ENCODE peak calls at places on chromosomes 7 and 10, in four cellular contexts. Y is neural progenitor cell, V is A549, W is IMR-90. L is an unnamed sample.
A peak's percentile ranks its signal among the peaks of the same experiment; 100 is the strongest.

GRCh38 chr7:45479781-45480180 is 94.4 kb upstream of the ADCY1 start:
- DNase-seq in V (no peak), W (no peak), Y (no peak), L (no peak)

GRCh38 chr7:150465414-150465813 is 15.0 kb downstream of the GIMAP8 start:
- DNase-seq in V (no peak), Y (no peak), W (no peak), L (peak; percentile 29)

GRCh38 chr10:33950216-33950615 is 615.7 kb upstream of the NRP1 start:
- DNase-seq in V (no peak), Y (no peak), W (no peak), L (no peak)

GRCh38 chr10:24374134-24374915 is 165.4 kb downstream of the KIAA1217 start:
- DNase-seq in V (no peak), Y (no peak), W (peak; percentile 79), L (no peak)

GRCh38 chr10:132212816-132213215 is 26.1 kb downstream of the DPYSL4 start:
- DNase-seq in W (no peak), V (no peak), Y (no peak), L (no peak)

GRCh38 chr10:110353244-110354119 is 48.8 kb upstream of the SMNDC1 start:
- DNase-seq in Y (peak; percentile 31), V (peak; percentile 44), W (peak; percentile 99), L (peak; percentile 85)

GRCh38 chr10:93071674-93072224 is 1.9 kb upstream of the CYP26A1 start:
- DNase-seq in Y (peak; percentile 90), W (no peak), V (no peak), L (peak; percentile 64)

GRCh38 chr7:27689045-27689877 is 26.6 kb upstream of the HIBADH start:
- DNase-seq in W (peak; percentile 31), Y (peak; percentile 65), V (no peak), L (peak; percentile 67)

GRCh38 chr7:149714910-149715471 is 58.4 kb downstream of the ZNF467 start:
- DNase-seq in Y (no peak), W (peak; percentile 9), V (no peak), L (peak; percentile 5)

GRCh38 chr7:34430456-34430855 is 227.6 kb upstream of the NPSR1 start:
- DNase-seq in V (peak; percentile 42), W (peak; percentile 44), Y (peak; percentile 20), L (peak; percentile 45)

GRCh38 chr7:128098629-128099028 is 67.4 kb upstream of the LRRC4 start:
- DNase-seq in V (no peak), W (no peak), Y (no peak), L (no peak)

GRCh38 chr7:89029864-89030263 is 234.3 kb upstream of the TEX47 start:
- DNase-seq in V (no peak), W (no peak), Y (no peak), L (peak; percentile 45)

GRCh38 chr7:140533394-140533872 is 54.1 kb upstream of the MKRN1 start:
- DNase-seq in W (peak; percentile 29), V (no peak), Y (no peak), L (no peak)

GRCh38 chr7:99133766-99134564 is 9.9 kb downstream of the SMURF1 start:
- DNase-seq in V (no peak), W (no peak), Y (no peak), L (no peak)

GRCh38 chr7:129780257-129781127 is 169.0 kb downstream of the NRF1 start:
- DNase-seq in W (no peak), Y (peak; percentile 71), V (peak; percentile 98), L (peak; percentile 91)

GRCh38 chr7:142711722-142712616 is 37.3 kb upstream of the PRSS1 start:
- DNase-seq in Y (peak; percentile 36), W (peak; percentile 19), V (peak; percentile 15), L (peak; percentile 66)

GRCh38 chr7:3960045-3960772 is 659.2 kb downstream of the SDK1 start:
- DNase-seq in V (no peak), W (no peak), Y (no peak), L (no peak)

GRCh38 chr10:99394256-99394655 is 36.2 kb downstream of the GOT1 start:
- DNase-seq in Y (no peak), W (no peak), V (no peak), L (no peak)

DNA sequence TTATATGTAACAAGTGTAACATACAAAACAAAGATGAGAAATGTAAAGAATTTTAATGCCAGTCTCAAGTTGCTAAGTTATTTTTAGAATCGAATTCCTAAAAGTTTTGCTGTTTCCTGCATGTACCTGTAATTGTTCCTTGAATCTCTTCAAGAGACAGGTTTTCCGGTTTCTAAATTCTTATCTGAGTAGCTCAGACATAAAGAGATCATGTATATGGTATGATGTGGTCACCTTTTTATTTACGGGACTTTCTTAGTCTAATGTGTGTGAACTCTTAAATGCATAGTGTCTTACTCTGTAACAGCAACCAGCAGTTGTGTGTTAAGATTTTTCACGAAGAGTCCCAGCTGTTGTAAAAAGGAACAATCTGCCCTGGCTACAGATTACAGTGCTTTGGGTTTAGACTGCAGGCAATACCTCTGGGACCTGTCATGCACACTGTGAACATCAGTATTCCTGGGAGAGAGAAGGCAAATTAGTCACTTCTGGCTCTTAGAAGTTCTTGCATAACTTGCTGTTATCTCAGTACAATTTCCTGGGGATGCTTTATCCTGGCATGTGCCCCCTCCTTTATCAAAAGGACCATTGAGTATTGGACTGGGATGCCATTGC is 263.4 kb downstream of the BICC1 start:
- DNase-seq in Y (no peak), V (no peak), W (peak; percentile 86), L (peak; percentile 64)
- H3K4me2 ChIP-seq in Y (no peak overlapping the region), V (peak overlapping the region; percentile 40), W (peak overlapping the region; percentile 38), L (peak overlapping the region; percentile 38)

GRCh38 chr7:44120395-44120794 is 3.0 kb downstream of the POLD2 start:
- DNase-seq in Y (no peak), W (no peak), V (no peak), L (no peak)
- H3K27ac ChIP-seq in Y (no peak overlapping the region), W (no peak overlapping the region), V (no peak overlapping the region), L (no peak overlapping the region)

DNA sequence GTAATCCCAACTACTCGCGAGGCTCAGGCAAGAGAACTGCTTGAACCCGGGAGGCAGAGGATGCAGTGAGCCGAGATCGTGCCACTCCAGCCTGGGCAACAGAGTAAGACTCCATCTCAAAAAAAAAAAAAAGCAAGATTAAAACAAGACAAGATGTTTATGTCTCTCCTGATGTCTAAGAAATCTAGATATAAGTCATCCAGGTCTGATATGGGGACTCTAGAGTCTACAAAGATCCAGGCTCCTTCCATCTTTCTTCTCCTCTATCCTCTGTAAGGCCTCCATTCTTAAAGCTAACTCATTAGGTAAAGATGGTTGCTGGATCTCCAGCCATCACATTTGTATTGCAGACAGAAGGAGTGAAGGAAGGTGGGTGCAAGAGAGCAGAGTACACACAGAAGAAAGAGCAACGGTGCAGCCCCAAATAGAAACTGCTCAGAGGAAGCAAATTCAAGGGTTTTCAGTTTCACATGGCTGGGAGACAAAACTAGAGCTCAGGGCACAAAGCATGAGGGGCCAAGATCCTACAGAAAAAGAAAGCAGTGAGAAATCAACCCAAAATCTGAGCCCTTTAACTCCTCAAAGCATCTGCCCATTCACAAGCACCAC is 57.6 kb downstream of the USP6NL start:
- DNase-seq in Y (no peak), W (no peak), V (no peak), L (no peak)
- H3K4me2 ChIP-seq in Y (no peak overlapping the region), W (no peak overlapping the region), V (no peak overlapping the region), L (no peak overlapping the region)

GRCh38 chr10:96685297-96685696 is 35.0 kb downstream of the PIK3AP1 start:
- DNase-seq in W (no peak), Y (no peak), V (no peak), L (no peak)
- H3K27ac ChIP-seq in W (no peak overlapping the region), Y (no peak overlapping the region), V (no peak overlapping the region), L (no peak overlapping the region)

GRCh38 chr7:47634273-47634672 is 52.4 kb upstream of the TNS3 start:
- DNase-seq in Y (no peak), V (no peak), W (peak; percentile 78), L (peak; percentile 61)
- H3K4me2 ChIP-seq in Y (no peak overlapping the region), V (peak overlapping the region; percentile 93), W (peak overlapping the region; percentile 12), L (peak overlapping the region; percentile 84)

GRCh38 chr10:32381165-32381564 is 34.2 kb upstream of the EPC1 start:
- DNase-seq in W (no peak), Y (no peak), V (no peak), L (no peak)
- H3K27ac ChIP-seq in W (no peak overlapping the region), Y (no peak overlapping the region), V (peak overlapping the region; percentile 29), L (peak overlapping the region; percentile 69)

GRCh38 chr7:112497481-112497880 is 16.7 kb downstream of the LSMEM1 start:
- DNase-seq in V (no peak), W (no peak), Y (no peak), L (no peak)

GRCh38 chr7:112495156-112495788 is 14.5 kb downstream of the LSMEM1 start:
- DNase-seq in W (no peak), V (no peak), Y (no peak), L (no peak)

GRCh38 chr7:112500619-112501018 is 19.8 kb downstream of the LSMEM1 start:
- DNase-seq in W (no peak), V (no peak), Y (no peak), L (peak; percentile 15)

GRCh38 chr7:112492165-112492564 is 11.4 kb downstream of the LSMEM1 start:
- DNase-seq in V (no peak), Y (no peak), W (no peak), L (no peak)

GRCh38 chr7:112495820-112496462 is 15.2 kb downstream of the LSMEM1 start:
- DNase-seq in V (peak; percentile 45), Y (peak; percentile 72), W (peak; percentile 64), L (peak; percentile 69)
- H3K4me2 ChIP-seq in V (no peak overlapping the region), Y (no peak overlapping the region), W (no peak overlapping the region), L (no peak overlapping the region)